ENCODE peak calls at places on chromosomes 7 and 10, in ten cellular contexts. B is SK-N-SH, T is suprapubic skin, P is A549, D is uterus, X is mucosa of descending colon, M is stomach, W is progenitor cell of endocrine pancreas, O is right lobe of liver, Y is fibroblast of the aortic adventitia. N is an unnamed sample.

GRCh38 chr10:99534939-99535763 is 2.4 kb downstream of the NKX2-3 start:
- DNase-seq in M (no peak), P (no peak), W (no peak), Y (no peak), D (no peak), X (no peak), T (no peak), O (no peak), B (peak), N (no peak)

GRCh38 chr7:50562126-50562525 is 3.1 kb downstream of the DDC start:
- DNase-seq in T (no peak), M (no peak), D (no peak), X (no peak), P (no peak), O (no peak), Y (no peak), B (no peak), W (no peak), N (no peak)

GRCh38 chr10:119737827-119738226 is 12.0 kb downstream of the INPP5F start:
- DNase-seq in B (no peak), D (no peak), T (no peak), O (no peak), M (no peak), P (peak), W (no peak), X (peak), Y (peak), N (no peak)

GRCh38 chr10:79933961-79934360 is 14.9 kb downstream of the SFTPD start:
- DNase-seq in D (no peak), M (no peak), W (no peak), T (no peak), B (no peak), O (no peak), Y (peak), X (no peak), P (no peak), N (no peak)

GRCh38 chr10:69656719-69657269 is 26.7 kb downstream of the FAM241B start:
- DNase-seq in W (no peak), T (no peak), P (no peak), B (no peak), X (no peak), M (no peak), Y (no peak), O (peak), D (no peak), N (no peak)

GRCh38 chr7:21543528-21544302 is 876 bp downstream of the DNAH11 start:
- DNase-seq in Y (peak), O (no peak), P (no peak), B (peak), X (no peak), T (no peak), W (peak), D (no peak), M (no peak), N (no peak)

GRCh38 chr7:50679218-50680007 is 103.3 kb downstream of the GRB10 start:
- DNase-seq in D (no peak), Y (peak), W (no peak), B (peak), M (no peak), X (no peak), P (peak), T (no peak), O (no peak), N (no peak)

GRCh38 chr7:115634633-115635032 is 395.9 kb downstream of the TFEC start:
- DNase-seq in B (no peak), W (no peak), P (peak), O (no peak), T (no peak), D (no peak), X (no peak), Y (no peak), M (no peak), N (no peak)

GRCh38 chr7:152710134-152710404 is 34.1 kb upstream of the XRCC2 start:
- DNase-seq in D (no peak), T (no peak), X (no peak), P (no peak), O (no peak), Y (no peak), M (no peak), B (no peak), W (no peak), N (no peak)

GRCh38 chr10:4011136-4011812 is 226.3 kb upstream of the KLF6 start:
- DNase-seq in D (no peak), B (no peak), Y (no peak), M (no peak), T (no peak), W (no peak), O (no peak), P (no peak), X (no peak), N (no peak)

GRCh38 chr7:121605297-121605640 is 209.2 kb upstream of the FAM3C start:
- DNase-seq in T (no peak), Y (peak), X (peak), B (no peak), O (no peak), P (no peak), D (no peak), M (no peak), W (no peak), N (no peak)

GRCh38 chr7:111045469-111045868 is 45.5 kb upstream of the LRRN3 start:
- DNase-seq in W (no peak), M (no peak), D (peak), T (no peak), B (no peak), Y (peak), X (no peak), P (no peak), O (no peak), N (no peak)

GRCh38 chr7:88214456-88214855 is 5.4 kb downstream of the SRI start:
- DNase-seq in T (no peak), M (no peak), W (no peak), O (no peak), Y (no peak), P (no peak), D (no peak), B (no peak), X (no peak), N (no peak)

GRCh38 chr10:16016688-16017087 is 156.4 kb upstream of the MINDY3 start:
- DNase-seq in X (no peak), W (no peak), P (no peak), Y (no peak), D (no peak), B (no peak), M (peak), T (no peak), O (no peak), N (no peak)

DNA sequence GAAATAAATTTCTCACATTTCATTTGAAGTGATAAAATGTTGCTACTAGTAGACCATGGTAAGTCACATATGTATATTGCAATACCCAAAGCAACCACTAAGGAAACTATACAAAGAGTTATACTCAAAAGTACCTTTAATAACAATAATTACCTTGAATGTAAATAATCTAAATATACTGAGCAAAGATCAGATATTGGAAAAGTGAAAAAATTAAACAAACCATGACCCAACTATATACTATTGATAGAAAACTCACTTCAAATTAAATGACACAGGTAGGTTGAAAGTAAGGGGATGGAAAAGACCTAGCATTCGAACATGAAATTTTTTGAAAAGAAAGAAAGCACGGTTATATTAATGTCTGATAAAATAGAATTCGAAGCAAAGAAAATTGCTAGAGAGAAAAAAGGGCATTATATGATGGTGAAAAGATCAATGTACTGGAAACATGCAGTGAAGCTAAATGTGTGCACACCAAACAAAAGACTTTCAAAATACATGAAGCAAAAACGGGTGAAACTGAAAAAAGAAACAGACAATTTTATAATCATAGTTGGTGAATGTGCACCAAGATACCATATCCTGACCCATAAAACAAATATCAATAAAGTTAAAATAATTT is 29.1 kb downstream of the TFPI2 start:
- DNase-seq in D (no peak), X (no peak), M (no peak), B (no peak), O (no peak), T (no peak), Y (no peak), W (no peak), P (no peak), N (no peak)
- TF ChIP-seq CTCF in D (no peak), X (no peak), M (no peak), B (peak), O (peak), T (peak), Y (peak), W (peak), P (peak), N (no peak)

DNA sequence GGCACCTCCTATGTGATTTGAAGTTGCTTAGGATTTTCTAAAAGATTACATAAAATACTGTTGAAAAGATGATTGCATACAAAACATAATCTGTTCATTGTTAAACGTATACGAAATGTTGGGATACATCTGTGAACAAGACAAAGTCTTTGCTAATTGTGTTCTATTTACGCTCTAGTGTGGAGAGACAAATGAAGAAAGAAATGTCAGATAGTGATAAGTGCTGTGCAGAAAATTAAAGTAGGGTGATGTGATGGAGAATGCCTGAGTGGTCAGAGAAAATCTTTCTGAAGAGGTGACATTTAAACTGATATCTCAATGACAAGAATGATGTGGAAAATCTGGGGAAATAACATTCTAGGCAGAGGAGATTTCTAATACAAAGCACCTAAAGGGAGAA is 13.4 kb upstream of the ZRANB1 start:
- DNase-seq in O (no peak), P (no peak), T (no peak), B (no peak), M (no peak), D (no peak), Y (no peak), X (no peak), W (no peak), N (no peak)
- TF ChIP-seq CTCF in O (no peak), P (no peak), T (no peak), B (no peak), M (no peak), D (no peak), Y (no peak), X (no peak), W (no peak), N (no peak)

GRCh38 chr10:78378192-78378591 is 344.5 kb downstream of the RPS24 start:
- DNase-seq in Y (no peak), B (no peak), D (no peak), W (no peak), P (no peak), O (no peak), X (no peak), M (no peak), T (no peak), N (no peak)

GRCh38 chr10:78383378-78383777 is 349.7 kb downstream of the RPS24 start:
- DNase-seq in D (no peak), W (no peak), X (no peak), T (no peak), B (no peak), M (no peak), O (no peak), P (no peak), Y (peak), N (no peak)

GRCh38 chr10:78382047-78382446 is 348.4 kb downstream of the RPS24 start:
- DNase-seq in B (no peak), X (no peak), Y (no peak), D (no peak), M (no peak), P (no peak), W (no peak), O (no peak), T (no peak), N (no peak)

GRCh38 chr10:78382776-78383175 is 349.1 kb downstream of the RPS24 start:
- DNase-seq in T (no peak), P (no peak), D (no peak), M (no peak), X (no peak), B (no peak), O (no peak), W (no peak), Y (no peak), N (no peak)

GRCh38 chr10:78381072-78381471 is 347.4 kb downstream of the RPS24 start:
- DNase-seq in X (no peak), W (no peak), Y (no peak), M (no peak), D (no peak), T (no peak), O (no peak), B (peak), P (peak), N (no peak)
- TF ChIP-seq CTCF in X (no peak), W (peak), Y (peak), M (no peak), D (peak), T (no peak), O (no peak), B (peak), P (no peak), N (peak)

GRCh38 chr10:94042001-94042813 is 48.5 kb downstream of the PLCE1 start:
- DNase-seq in D (no peak), X (peak), P (peak), M (no peak), B (no peak), O (no peak), Y (peak), W (no peak), T (no peak), N (no peak)
- TF ChIP-seq CTCF in D (peak), X (peak), P (peak), M (no peak), B (peak), O (no peak), Y (peak), W (no peak), T (no peak), N (no peak)

GRCh38 chr10:84739641-84740040 is 411.3 kb downstream of the CCSER2 start:
- DNase-seq in B (no peak), T (no peak), X (no peak), M (no peak), W (no peak), O (no peak), P (no peak), Y (no peak), D (no peak), N (no peak)
- TF ChIP-seq CTCF in B (no peak), T (no peak), X (no peak), M (no peak), W (no peak), O (no peak), P (no peak), Y (no peak), D (no peak), N (no peak)

DNA sequence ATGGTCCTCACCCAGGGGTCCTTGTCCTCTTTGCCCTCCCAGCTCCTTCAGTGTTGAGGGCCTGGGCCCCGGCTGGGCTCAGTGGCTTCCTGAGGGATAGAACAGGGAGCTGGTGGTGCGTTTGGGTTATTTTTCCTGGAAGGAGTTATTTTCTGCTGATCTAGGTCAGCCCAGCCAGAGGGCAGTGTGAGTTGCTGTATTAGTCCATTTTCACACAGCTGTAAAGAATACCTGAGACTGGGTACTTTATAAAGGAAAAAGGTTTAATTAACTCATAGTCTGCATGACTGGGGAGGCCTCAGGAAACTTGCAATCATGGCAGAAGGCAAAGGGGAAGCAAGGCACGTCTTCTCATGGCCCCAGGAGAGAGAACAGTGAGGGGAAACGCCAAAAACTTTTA is 122.4 kb upstream of the PCBD1 start:
- DNase-seq in P (no peak), O (no peak), M (no peak), X (no peak), D (no peak), Y (no peak), T (no peak), W (no peak), B (no peak), N (no peak)
- TF ChIP-seq CTCF in P (no peak), O (no peak), M (no peak), X (no peak), D (no peak), Y (no peak), T (no peak), W (no peak), B (no peak), N (peak)

GRCh38 chr7:146736446-146737190 is 620.0 kb downstream of the CNTNAP2 start:
- DNase-seq in M (no peak), Y (no peak), W (no peak), X (no peak), T (no peak), B (no peak), P (no peak), O (no peak), D (no peak), N (no peak)
- TF ChIP-seq CTCF in M (no peak), Y (no peak), W (peak), X (no peak), T (no peak), B (peak), P (no peak), O (peak), D (no peak), N (no peak)

DNA sequence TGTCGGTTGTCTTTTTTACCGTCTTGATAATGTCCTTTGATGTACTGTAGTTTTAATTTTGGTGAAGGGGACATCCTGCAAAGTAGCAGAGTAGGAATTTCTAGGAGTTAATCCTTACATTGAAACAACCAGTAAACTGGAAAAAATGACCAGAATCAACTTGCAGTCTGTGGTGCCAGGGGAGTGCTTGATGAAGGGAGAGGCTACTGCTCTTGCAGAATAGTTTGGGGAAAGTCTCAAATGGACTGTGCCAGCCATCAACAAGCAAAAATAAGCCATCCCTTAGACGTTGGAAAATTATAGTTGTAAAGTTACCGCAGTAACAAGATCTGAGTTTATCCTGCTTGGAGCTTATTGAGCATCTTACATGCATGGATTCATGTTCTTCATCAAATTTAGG is 32.4 kb downstream of the TRIM24 start:
- DNase-seq in B (no peak), Y (no peak), M (no peak), T (no peak), X (no peak), P (no peak), D (no peak), O (no peak), W (no peak), N (no peak)
- TF ChIP-seq CTCF in B (no peak), Y (no peak), M (no peak), T (no peak), X (no peak), P (no peak), D (no peak), O (no peak), W (no peak), N (no peak)

GRCh38 chr10:130479146-130479545 is 343.0 kb downstream of the GLRX3 start:
- DNase-seq in Y (no peak), W (no peak), T (no peak), P (no peak), M (no peak), X (no peak), B (no peak), D (no peak), O (no peak), N (no peak)

GRCh38 chr10:130479906-130480305 is 343.7 kb downstream of the GLRX3 start:
- DNase-seq in T (no peak), D (no peak), M (no peak), P (no peak), O (no peak), X (no peak), W (no peak), B (no peak), Y (no peak), N (no peak)

GRCh38 chr10:130480491-130480890 is 344.3 kb downstream of the GLRX3 start:
- DNase-seq in X (no peak), O (no peak), Y (no peak), W (no peak), B (no peak), P (no peak), T (no peak), D (no peak), M (no peak), N (no peak)

GRCh38 chr10:130481076-130481930 is 345.1 kb downstream of the GLRX3 start:
- DNase-seq in W (no peak), M (no peak), Y (no peak), B (no peak), X (no peak), P (no peak), T (no peak), D (no peak), O (no peak), N (no peak)

DNA sequence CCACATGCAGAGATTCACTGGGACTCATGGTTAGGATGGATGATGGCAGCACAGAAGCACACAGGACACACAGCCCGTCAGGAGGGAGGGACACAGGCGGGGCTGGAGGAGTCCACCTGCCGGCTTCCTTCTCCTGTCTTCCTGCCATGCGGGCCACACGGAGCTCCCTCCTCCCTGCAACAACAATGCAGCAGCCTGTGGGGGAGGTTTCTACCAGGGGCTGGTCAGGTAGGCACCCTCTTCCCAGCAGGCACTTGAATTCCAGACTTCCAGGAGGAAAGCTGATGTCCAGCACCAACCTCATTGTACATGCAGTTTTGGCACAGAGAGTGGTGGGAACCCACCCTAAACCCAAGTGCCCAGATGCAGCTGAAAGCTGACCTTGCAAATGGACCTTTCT is 341.2 kb downstream of the GLRX3 start:
- DNase-seq in Y (no peak), X (no peak), T (no peak), M (no peak), W (no peak), B (no peak), D (no peak), O (no peak), P (no peak), N (no peak)
- TF ChIP-seq CTCF in Y (no peak), X (no peak), T (no peak), M (no peak), W (no peak), B (no peak), D (no peak), O (no peak), P (no peak), N (no peak)

GRCh38 chr10:125144693-125145623 is 15.4 kb downstream of the CTBP2 start:
- DNase-seq in O (no peak), T (no peak), M (no peak), P (peak), D (no peak), W (no peak), Y (peak), X (no peak), B (peak), N (peak)
- TF ChIP-seq CTCF in O (peak), T (no peak), M (no peak), P (peak), D (peak), W (peak), Y (peak), X (no peak), B (peak), N (peak)